ENCODE peak calls at places on chromosome 20, in four cellular contexts. E, M, A and I are unnamed samples.

GRCh38 chr20:32980990-32981389 is 23.2 kb downstream of the SUN5 start:
- DNase-seq in E (no peak), M (no peak), A (no peak), I (peak; percentile 22)

GRCh38 chr20:13105864-13106457 is 97.2 kb downstream of the SPTLC3 start:
- DNase-seq in E (no peak), M (no peak), A (no peak), I (no peak)

GRCh38 chr20:51338692-51339440 is 203.7 kb downstream of the NFATC2 start:
- DNase-seq in E (no peak), M (no peak), A (no peak), I (no peak)

GRCh38 chr20:54140067-54140466 is 33.7 kb downstream of the CYP24A1 start:
- DNase-seq in E (no peak), M (no peak), A (no peak), I (no peak)

GRCh38 chr20:61937146-61937962 is 128.3 kb downstream of the TAF4 start:
- DNase-seq in E (no peak), M (peak; percentile 58), A (no peak), I (peak; percentile 75)

GRCh38 chr20:11698124-11698523 is 219.6 kb upstream of the BTBD3 start:
- DNase-seq in E (no peak), M (no peak), A (no peak), I (no peak)

GRCh38 chr20:22974354-22974753 is 60.8 kb upstream of the SSTR4 start:
- DNase-seq in E (peak; percentile 12), M (no peak), A (no peak), I (no peak)

GRCh38 chr20:62183426-62184142 is 756 bp downstream of the MTG2 start:
- DNase-seq in E (no peak), M (no peak), A (no peak), I (peak; percentile 8)

GRCh38 chr20:31484001-31484400 is 8.9 kb downstream of the REM1 start:
- DNase-seq in E (no peak), M (peak; percentile 84), A (no peak), I (no peak)

GRCh38 chr20:50930139-50931047 is 844 bp downstream of the ADNP start:
- DNase-seq in E (peak; percentile 26), M (peak; percentile 85), A (no peak), I (no peak)

GRCh38 chr20:47019106-47019824 is 124.6 kb downstream of the EYA2 start:
- DNase-seq in E (peak; percentile 20), M (no peak), A (no peak), I (no peak)

GRCh38 chr20:47016068-47016664 is 121.5 kb downstream of the EYA2 start:
- DNase-seq in E (no peak), M (no peak), A (no peak), I (no peak)

GRCh38 chr20:47021850-47022249 is 127.2 kb downstream of the EYA2 start:
- DNase-seq in E (no peak), M (no peak), A (no peak), I (no peak)

GRCh38 chr20:47018381-47018780 is 123.7 kb downstream of the EYA2 start:
- DNase-seq in E (no peak), M (no peak), A (no peak), I (no peak)

DNA sequence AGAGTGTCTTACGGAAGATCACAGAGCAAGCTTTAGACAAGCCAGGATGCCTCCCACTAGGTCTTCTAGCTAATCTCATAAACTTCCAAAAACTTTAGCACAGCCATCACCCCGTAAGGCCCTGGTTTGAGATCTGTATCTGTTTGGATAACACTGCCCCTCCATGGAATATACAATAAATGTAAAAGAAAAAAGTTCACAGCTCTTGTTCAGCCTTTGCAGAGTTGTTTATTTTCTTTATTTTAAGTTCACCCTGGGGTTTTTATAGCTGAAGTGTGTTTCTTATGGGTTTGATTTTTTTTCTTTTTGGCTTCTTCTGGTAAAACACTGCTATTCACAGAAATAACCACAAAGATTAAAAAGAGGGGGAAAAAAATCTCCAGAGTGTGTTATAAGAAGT is 125.6 kb downstream of the EYA2 start:
- DNase-seq in E (no peak), M (no peak), A (no peak), I (no peak)
- TF ChIP-seq CTCF in E (no peak), M (no peak), A (no peak), I (peak; percentile 54)

GRCh38 chr20:59597240-59597639 is 7.1 kb upstream of the PHACTR3 start:
- DNase-seq in E (no peak), M (no peak), A (no peak), I (no peak)
- TF ChIP-seq CTCF in E (no peak), M (no peak), A (no peak), I (no peak)

GRCh38 chr20:41205313-41205712 is 68.0 kb downstream of the PLCG1 start:
- DNase-seq in E (no peak), M (no peak), A (no peak), I (no peak)
- TF ChIP-seq CTCF in E (no peak), M (no peak), A (no peak), I (no peak)

GRCh38 chr20:14937021-14937420 is 599.6 kb upstream of the FLRT3 start:
- DNase-seq in E (no peak), M (no peak), A (no peak), I (no peak)
- TF ChIP-seq CTCF in E (no peak), M (no peak), A (no peak), I (no peak)

GRCh38 chr20:37759761-37760209 is 66.0 kb downstream of the CTNNBL1 start:
- DNase-seq in E (no peak), M (no peak), A (no peak), I (no peak)

GRCh38 chr20:37756234-37756633 is 62.4 kb downstream of the CTNNBL1 start:
- DNase-seq in E (no peak), M (no peak), A (no peak), I (no peak)

GRCh38 chr20:37757550-37757949 is 63.7 kb downstream of the CTNNBL1 start:
- DNase-seq in E (no peak), M (peak; percentile 30), A (no peak), I (no peak)

GRCh38 chr20:37760322-37760721 is 66.5 kb downstream of the CTNNBL1 start:
- DNase-seq in E (no peak), M (no peak), A (no peak), I (no peak)

DNA sequence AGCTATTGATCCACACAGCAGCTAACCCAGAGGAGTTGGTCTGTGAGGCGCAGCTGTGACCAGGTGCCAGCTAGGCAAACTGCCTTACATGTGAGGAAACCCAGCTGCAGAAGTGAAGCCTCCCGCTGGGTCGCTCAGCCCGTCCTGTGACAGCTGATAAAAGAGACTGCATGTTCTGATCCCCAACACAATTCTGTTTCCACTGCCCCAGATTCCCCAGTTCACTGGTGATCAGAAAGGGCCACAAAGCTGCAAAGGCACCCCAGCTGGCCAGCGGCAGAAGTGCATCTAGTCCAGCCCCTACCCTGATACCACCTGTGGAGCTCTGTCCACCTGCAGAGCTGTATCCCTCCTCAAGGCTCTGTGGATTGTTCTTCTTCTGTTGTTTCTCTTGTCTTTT is 64.5 kb downstream of the CTNNBL1 start:
- DNase-seq in E (no peak), M (no peak), A (no peak), I (no peak)
- TF ChIP-seq CTCF in E (no peak), M (no peak), A (no peak), I (peak; percentile 17)